ENCODE peak calls at places on chromosomes 5 and 9, in four cellular contexts. Y is heart right ventricle, N is A549, F is uterus. Q is an unnamed sample. For H3K9me3, the result is how much of the 10 kb centered on the place peaks cover.

GRCh38 chr5:119360905-119361605 is 5.2 kb downstream of the TNFAIP8 start:
- DNase-seq in N (no peak), F (no peak), Y (no peak), Q (no peak)

GRCh38 chr5:154493274-154493673 is 15.2 kb upstream of the HAND1 start:
- DNase-seq in Y (no peak), N (no peak), F (no peak), Q (no peak)

GRCh38 chr5:10301842-10302610 is 5.7 kb downstream of the CMBL start:
- DNase-seq in F (no peak), Y (peak), N (peak), Q (no peak)

GRCh38 chr5:135991381-135991907 is 36.7 kb upstream of the LECT2 start:
- DNase-seq in F (no peak), N (no peak), Y (no peak), Q (no peak)

GRCh38 chr9:38386319-38386895 is 6.1 kb upstream of the ALDH1B1 start:
- DNase-seq in N (no peak), F (no peak), Y (no peak), Q (no peak)

GRCh38 chr5:134000696-134001453 is 3.9 kb downstream of the VDAC1 start:
- DNase-seq in N (no peak), F (no peak), Y (no peak), Q (no peak)

GRCh38 chr9:134213508-134214394 is 49.4 kb upstream of the RNU6ATAC start:
- DNase-seq in N (no peak), Y (no peak), F (peak), Q (no peak)

GRCh38 chr5:172886974-172887491 is 53.0 kb downstream of the ERGIC1 start:
- DNase-seq in F (peak), Y (peak), N (no peak), Q (no peak)

GRCh38 chr9:95363051-95363841 is 45.7 kb upstream of the FANCC start:
- DNase-seq in N (no peak), Y (no peak), F (no peak), Q (no peak)

GRCh38 chr5:370959-371810 is 49.7 kb downstream of the AHRR start:
- DNase-seq in Y (peak), F (no peak), N (no peak), Q (no peak)

GRCh38 chr9:122190597-122191381 is 31.1 kb downstream of the MORN5 start:
- DNase-seq in N (peak), F (no peak), Y (no peak), Q (no peak)

GRCh38 chr9:129886226-129887174 is 51.2 kb downstream of the USP20 start:
- DNase-seq in N (no peak), Y (no peak), F (no peak), Q (peak)

GRCh38 chr5:129104910-129105455 is 10.4 kb downstream of the ISOC1 start:
- DNase-seq in Y (no peak), F (no peak), N (no peak), Q (no peak)

GRCh38 chr5:169176686-169177430 is 124.1 kb downstream of the SLIT3 start:
- DNase-seq in N (no peak), Y (no peak), F (no peak), Q (no peak)

GRCh38 chr5:109141499-109142200 is 268.1 kb downstream of the PJA2 start:
- DNase-seq in F (no peak), N (peak), Y (no peak), Q (no peak)

DNA sequence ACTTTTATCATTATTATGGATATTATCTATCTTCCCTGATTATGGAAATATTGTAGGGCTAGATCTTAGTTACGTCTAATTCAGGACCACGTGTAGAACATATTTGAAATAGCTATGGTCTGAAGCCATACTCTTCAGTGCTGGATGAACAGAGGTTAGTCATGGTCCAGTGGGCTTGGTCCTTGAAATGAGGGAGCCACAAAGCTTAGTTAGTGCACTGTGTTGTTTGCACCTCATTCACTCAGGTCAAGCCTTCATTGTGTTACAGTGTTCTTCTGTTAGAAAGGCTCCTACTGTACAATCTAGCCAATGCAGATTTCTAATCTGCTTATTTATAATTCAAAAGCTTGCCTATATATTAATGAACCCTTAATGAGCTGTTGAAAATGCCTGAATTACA is 164.7 kb downstream of the PBX3 start:
- DNase-seq in N (no peak), F (no peak), Y (no peak), Q (no peak)
- H3K9me3 ChIP-seq in N (under half), F (under half), Y (under half), Q (under half)

DNA sequence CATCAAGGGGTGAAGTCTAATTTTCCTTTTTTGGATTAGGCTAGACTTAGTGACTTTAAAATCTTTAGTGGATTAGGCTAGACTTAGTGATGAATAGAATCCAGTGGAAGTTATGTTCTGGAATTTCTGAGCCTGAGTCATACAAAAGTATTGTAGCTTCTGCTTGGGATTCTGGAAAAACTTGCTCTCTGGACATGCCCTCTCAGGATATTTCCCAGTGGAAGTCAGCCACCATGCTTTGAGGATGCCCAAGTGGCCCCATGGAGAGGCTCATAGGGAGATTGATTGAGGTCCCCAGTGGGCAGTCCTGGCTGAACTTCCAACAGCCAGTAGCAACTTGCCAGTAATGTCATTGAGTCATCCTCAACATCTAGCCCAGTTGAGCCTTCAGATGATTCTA is 112.4 kb upstream of the PRLR start:
- DNase-seq in F (no peak), N (no peak), Y (no peak), Q (no peak)
- H3K9me3 ChIP-seq in F (under half), N (under half), Y (under half), Q (under half)

GRCh38 chr9:40926404-40927259 is 201.8 kb downstream of the FOXD4L6 start:
- DNase-seq in F (no peak), Y (no peak), N (no peak), Q (no peak)
- H3K9me3 ChIP-seq in F (half or more), Y (half or more), N (half or more), Q (half or more)

DNA sequence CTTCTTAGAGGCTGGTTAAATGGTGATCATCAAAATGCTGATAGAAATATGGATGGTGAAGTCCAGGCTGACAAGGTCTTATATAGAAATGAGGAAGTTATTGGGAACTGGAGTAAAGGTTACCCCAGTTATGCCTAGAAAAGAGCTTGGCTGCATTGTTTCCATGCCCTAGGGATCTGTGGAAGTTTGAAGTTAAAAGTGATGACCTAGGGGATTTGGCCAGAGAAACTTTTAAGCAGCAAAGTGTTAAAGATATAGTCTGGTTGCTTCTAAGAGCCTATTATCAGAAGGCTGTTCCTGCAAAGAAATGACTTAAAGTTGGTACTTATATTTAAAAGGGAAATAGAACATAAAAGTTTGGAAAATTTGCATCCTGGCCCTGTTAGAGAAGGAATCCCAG is 200.3 kb downstream of the ICE1 start:
- DNase-seq in Y (no peak), F (no peak), N (no peak), Q (no peak)
- H3K9me3 ChIP-seq in Y (under half), F (under half), N (under half), Q (under half)

GRCh38 chr9:40935336-40935735 is 193.1 kb downstream of the FOXD4L6 start:
- DNase-seq in F (no peak), N (no peak), Y (no peak), Q (no peak)
- H3K9me3 ChIP-seq in F (under half), N (under half), Y (under half), Q (under half)

DNA sequence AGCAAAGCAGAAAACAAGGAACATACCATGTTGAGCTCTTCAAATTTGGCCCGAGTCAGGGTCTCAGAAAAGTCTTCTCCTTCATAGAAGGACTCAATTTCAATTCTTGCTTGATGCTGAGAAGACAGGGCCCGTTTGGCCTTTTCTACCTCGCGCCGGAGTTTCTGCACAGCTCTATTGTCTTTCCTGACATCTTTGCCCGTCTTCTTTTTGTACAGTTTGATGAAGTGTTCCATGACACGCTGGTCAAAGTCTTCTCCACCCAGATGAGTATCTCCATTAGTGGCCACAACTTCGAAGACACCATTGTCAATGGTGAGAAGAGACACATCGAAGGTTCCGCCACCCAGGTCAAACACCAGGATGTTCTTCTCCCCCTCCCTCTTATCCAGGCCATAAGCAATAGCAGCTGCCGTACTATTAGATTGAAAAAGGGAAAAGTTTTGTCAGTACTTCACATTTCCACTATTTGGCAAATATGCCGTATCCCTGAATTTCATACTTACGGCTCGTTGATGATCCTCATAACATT is 2.2 kb downstream of the HSPA5 start:
- DNase-seq in Y (no peak), F (no peak), N (no peak), Q (no peak)
- H3K9me3 ChIP-seq in Y (under half), F (under half), N (under half), Q (under half)

GRCh38 chr9:99431103-99431502 is 209.0 kb downstream of the SEC61B start:
- DNase-seq in Y (peak), F (no peak), N (no peak), Q (no peak)
- H3K9me3 ChIP-seq in Y (under half), F (under half), N (under half), Q (under half)

GRCh38 chr5:143268388-143268787 is 135.1 kb downstream of the NR3C1 start:
- DNase-seq in N (no peak), Y (no peak), F (no peak), Q (no peak)

GRCh38 chr5:143262393-143263174 is 140.9 kb downstream of the NR3C1 start:
- DNase-seq in Y (no peak), F (no peak), N (peak), Q (no peak)

GRCh38 chr5:143267186-143267585 is 136.3 kb downstream of the NR3C1 start:
- DNase-seq in Y (no peak), F (no peak), N (no peak), Q (no peak)

GRCh38 chr5:143263272-143263810 is 140.1 kb downstream of the NR3C1 start:
- DNase-seq in N (no peak), Y (no peak), F (no peak), Q (no peak)

DNA sequence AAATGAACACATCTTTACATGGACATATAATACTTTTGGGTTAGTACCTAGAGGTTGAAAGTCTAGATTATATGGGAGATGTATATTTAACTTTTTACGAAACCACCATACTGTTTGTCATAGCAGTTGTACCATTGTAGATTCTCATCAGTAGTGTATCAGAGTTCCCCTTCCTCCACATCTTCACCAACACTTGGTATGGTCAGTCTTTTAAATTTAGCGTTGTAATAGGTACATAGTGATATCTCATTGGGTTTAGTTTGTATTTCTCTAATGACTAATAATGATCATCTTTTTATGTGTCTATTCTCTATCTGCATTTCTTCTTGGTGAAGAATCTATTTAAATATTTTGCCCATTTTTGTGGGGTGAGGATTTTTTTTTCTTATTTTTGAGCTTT is 137.5 kb downstream of the NR3C1 start:
- DNase-seq in F (no peak), Y (no peak), N (no peak), Q (no peak)
- H3K9me3 ChIP-seq in F (under half), Y (under half), N (under half), Q (under half)